ENCODE peak calls at places on chromosomes 7 and 10, in eight cellular contexts. Z, I, J, B, N, L, R and C are unnamed samples.

GRCh38 chr7:131861620-131862346 is 305.4 kb upstream of the PODXL start:
- DNase-seq in L (no peak), J (no peak), B (peak), N (no peak), Z (no peak), I (peak), R (peak), C (no peak)

GRCh38 chr10:132057191-132057681 is 8.5 kb upstream of the JAKMIP3 start:
- DNase-seq in I (no peak), R (no peak), B (no peak), Z (no peak), N (no peak), L (no peak), J (no peak), C (no peak)

GRCh38 chr7:40964610-40965009 is 738.3 kb downstream of the INHBA start:
- DNase-seq in J (no peak), N (no peak), B (no peak), L (no peak), Z (no peak), I (no peak), R (no peak), C (no peak)

GRCh38 chr7:42219447-42219846 is 17.6 kb downstream of the GLI3 start:
- DNase-seq in N (no peak), J (no peak), L (no peak), B (peak), R (peak), Z (no peak), I (no peak), C (no peak)

GRCh38 chr7:133576769-133577168 is 323.9 kb downstream of the EXOC4 start:
- DNase-seq in Z (no peak), N (no peak), I (no peak), J (no peak), R (no peak), L (no peak), B (no peak), C (no peak)

GRCh38 chr10:62250594-62251198 is 17.9 kb downstream of the RTKN2 start:
- DNase-seq in I (no peak), Z (no peak), L (peak), N (no peak), J (no peak), B (peak), R (no peak), C (peak)

GRCh38 chr10:131199646-131200045 is 111.9 kb downstream of the TCERG1L start:
- DNase-seq in R (no peak), L (no peak), N (no peak), J (no peak), B (no peak), Z (no peak), I (no peak), C (no peak)

GRCh38 chr10:27742926-27743735 is 2.5 kb downstream of the MKX start:
- DNase-seq in J (no peak), Z (no peak), N (peak), B (peak), I (no peak), R (peak), L (peak), C (no peak)

GRCh38 chr7:412313-412710 is 107.3 kb downstream of the PDGFA start:
- DNase-seq in I (no peak), Z (no peak), J (no peak), N (no peak), L (no peak), R (no peak), B (no peak), C (no peak)

GRCh38 chr7:157689269-157690057 is 352.7 kb downstream of the DNAJB6 start:
- DNase-seq in R (no peak), N (no peak), L (no peak), J (no peak), B (no peak), Z (no peak), I (no peak), C (no peak)

GRCh38 chr10:44261296-44261695 is 123.6 kb downstream of the CXCL12 start:
- DNase-seq in J (no peak), Z (no peak), R (peak), N (no peak), B (peak), I (no peak), L (no peak), C (no peak)

GRCh38 chr7:78139335-78139734 is 340.8 kb downstream of the PHTF2 start:
- DNase-seq in N (no peak), I (no peak), R (no peak), J (no peak), Z (no peak), L (peak), B (peak), C (no peak)

GRCh38 chr10:119360181-119360921 is 153.0 kb downstream of the GRK5 start:
- DNase-seq in J (no peak), Z (no peak), N (no peak), R (no peak), I (no peak), B (peak), L (peak), C (no peak)

GRCh38 chr7:96303686-96304443 is 18.0 kb downstream of the SLC25A13 start:
- DNase-seq in R (peak), N (no peak), B (peak), Z (no peak), I (no peak), L (peak), J (no peak), C (no peak)

GRCh38 chr10:110360857-110361474 is 56.2 kb upstream of the SMNDC1 start:
- DNase-seq in N (no peak), J (no peak), R (no peak), Z (no peak), I (no peak), B (peak), L (peak), C (no peak)

GRCh38 chr10:29719281-29719675 is 84.5 kb upstream of the SVIL start:
- DNase-seq in I (no peak), B (no peak), N (no peak), L (no peak), R (peak), Z (no peak), J (no peak), C (no peak)

GRCh38 chr10:101536800-101537199 is 51.3 kb downstream of the POLL start:
- DNase-seq in N (no peak), L (peak), I (no peak), R (peak), B (peak), Z (no peak), J (no peak), C (no peak)

GRCh38 chr10:1449806-1450205 is 287.5 kb downstream of the ADARB2 start:
- DNase-seq in J (no peak), Z (no peak), B (no peak), N (no peak), L (no peak), R (no peak), I (no peak), C (no peak)

GRCh38 chr7:3271298-3271697 is 29.8 kb upstream of the SDK1 start:
- DNase-seq in Z (no peak), B (no peak), L (no peak), N (no peak), J (no peak), I (no peak), R (no peak), C (no peak)

GRCh38 chr7:6649241-6649961 is 12.3 kb downstream of the ZNF316 start:
- DNase-seq in I (no peak), L (no peak), N (no peak), R (no peak), B (no peak), J (no peak), Z (no peak), C (no peak)

GRCh38 chr10:24771943-24772747 is 48.5 kb upstream of the ARHGAP21 start:
- DNase-seq in B (peak), J (no peak), L (peak), Z (no peak), I (no peak), R (no peak), N (no peak), C (no peak)

GRCh38 chr7:155448632-155449007 is 9.3 kb upstream of the EN2 start:
- DNase-seq in R (no peak), N (no peak), L (no peak), B (no peak), Z (no peak), J (no peak), I (no peak), C (no peak)

GRCh38 chr10:44033008-44033407 is 351.9 kb downstream of the CXCL12 start:
- DNase-seq in J (no peak), Z (no peak), L (no peak), I (no peak), B (no peak), N (no peak), R (peak), C (no peak)

GRCh38 chr10:625335-625699 is 64.2 kb downstream of the DIP2C start:
- DNase-seq in J (no peak), B (no peak), Z (no peak), N (no peak), R (no peak), I (no peak), L (peak), C (no peak)

GRCh38 chr10:125146791-125147604 is 13.4 kb downstream of the CTBP2 start:
- DNase-seq in R (no peak), B (peak), J (no peak), I (no peak), Z (no peak), L (peak), N (no peak), C (no peak)

GRCh38 chr10:121288864-121289659 is 309.2 kb downstream of the FGFR2 start:
- DNase-seq in I (no peak), B (no peak), J (no peak), R (no peak), L (no peak), N (no peak), Z (no peak), C (no peak)

GRCh38 chr10:21002097-21002878 is 105.2 kb upstream of the NEBL start:
- DNase-seq in Z (no peak), R (peak), B (peak), I (peak), N (no peak), L (no peak), J (no peak), C (no peak)

GRCh38 chr7:47326220-47326619 is 255.7 kb downstream of the TNS3 start:
- DNase-seq in N (no peak), J (peak), R (peak), L (peak), I (no peak), B (peak), Z (no peak), C (no peak)

GRCh38 chr7:91235211-91235832 is 28.9 kb upstream of the FZD1 start:
- DNase-seq in N (no peak), R (no peak), Z (no peak), I (no peak), J (no peak), L (no peak), B (peak), C (no peak)

GRCh38 chr7:39271386-39271785 is 293.7 kb downstream of the POU6F2 start:
- DNase-seq in B (no peak), Z (no peak), N (no peak), L (no peak), R (peak), I (no peak), J (no peak), C (no peak)